ENCODE peak calls at places on chromosomes 5 and 9, in nine cellular contexts. One of them, this sample, is unnamed.

GRCh38 chr9:93895535-93895934 is 59.6 kb downstream of the BARX1 start:
- DNase-seq in AG09309: no peak
- DNase-seq in activated CD4-positive, alpha-beta T cell treated with anti-CD3 and anti-CD28 coated beads for 1 hour: no peak
- DNase-seq in anterior cingulate cortex: no peak
- DNase-seq in T-helper 1 cell: no peak
- DNase-seq in ovary: no peak
- DNase-seq in NCI-H1092: no peak
- DNase-seq in stimulated activated CD4-positive, alpha-beta T cell treated with anti-CD3 and anti-CD28 coated beads, Interleukin-12 subunit alpha, Interleukin-12 subunit beta, amount 100 ng/mL, for 48 hours: no peak
- DNase-seq in heart left ventricle: no peak
- DNase-seq in this sample: peak

GRCh38 chr5:124124711-124125229 is 612.8 kb downstream of the CSNK1G3 start:
- DNase-seq in activated CD4-positive, alpha-beta T cell treated with anti-CD3 and anti-CD28 coated beads for 1 hour: no peak
- DNase-seq in stimulated activated CD4-positive, alpha-beta T cell treated with anti-CD3 and anti-CD28 coated beads, Interleukin-12 subunit alpha, Interleukin-12 subunit beta, amount 100 ng/mL, for 48 hours: no peak
- DNase-seq in NCI-H1092: no peak
- DNase-seq in T-helper 1 cell: no peak
- DNase-seq in ovary: no peak
- DNase-seq in heart left ventricle: no peak
- DNase-seq in anterior cingulate cortex: no peak
- DNase-seq in AG09309: no peak
- DNase-seq in this sample: no peak

GRCh38 chr5:82160948-82161347 is 117.2 kb downstream of the RPS23 start:
- DNase-seq in anterior cingulate cortex: no peak
- DNase-seq in NCI-H1092: no peak
- DNase-seq in heart left ventricle: no peak
- DNase-seq in AG09309: peak
- DNase-seq in T-helper 1 cell: no peak
- DNase-seq in activated CD4-positive, alpha-beta T cell treated with anti-CD3 and anti-CD28 coated beads for 1 hour: no peak
- DNase-seq in ovary: no peak
- DNase-seq in stimulated activated CD4-positive, alpha-beta T cell treated with anti-CD3 and anti-CD28 coated beads, Interleukin-12 subunit alpha, Interleukin-12 subunit beta, amount 100 ng/mL, for 48 hours: no peak
- DNase-seq in this sample: no peak

GRCh38 chr9:6134661-6135177 is 80.9 kb upstream of the IL33 start:
- DNase-seq in anterior cingulate cortex: no peak
- DNase-seq in activated CD4-positive, alpha-beta T cell treated with anti-CD3 and anti-CD28 coated beads for 1 hour: no peak
- DNase-seq in T-helper 1 cell: no peak
- DNase-seq in ovary: no peak
- DNase-seq in NCI-H1092: no peak
- DNase-seq in heart left ventricle: no peak
- DNase-seq in stimulated activated CD4-positive, alpha-beta T cell treated with anti-CD3 and anti-CD28 coated beads, Interleukin-12 subunit alpha, Interleukin-12 subunit beta, amount 100 ng/mL, for 48 hours: no peak
- DNase-seq in AG09309: no peak
- DNase-seq in this sample: no peak

GRCh38 chr5:15248731-15249130 is 251.2 kb upstream of the FBXL7 start:
- DNase-seq in ovary: no peak
- DNase-seq in NCI-H1092: no peak
- DNase-seq in stimulated activated CD4-positive, alpha-beta T cell treated with anti-CD3 and anti-CD28 coated beads, Interleukin-12 subunit alpha, Interleukin-12 subunit beta, amount 100 ng/mL, for 48 hours: no peak
- DNase-seq in heart left ventricle: no peak
- DNase-seq in anterior cingulate cortex: no peak
- DNase-seq in activated CD4-positive, alpha-beta T cell treated with anti-CD3 and anti-CD28 coated beads for 1 hour: no peak
- DNase-seq in T-helper 1 cell: no peak
- DNase-seq in AG09309: no peak
- DNase-seq in this sample: no peak

GRCh38 chr9:93110400-93110855 is 14.4 kb downstream of the CARD19 start:
- DNase-seq in anterior cingulate cortex: no peak
- DNase-seq in activated CD4-positive, alpha-beta T cell treated with anti-CD3 and anti-CD28 coated beads for 1 hour: no peak
- DNase-seq in stimulated activated CD4-positive, alpha-beta T cell treated with anti-CD3 and anti-CD28 coated beads, Interleukin-12 subunit alpha, Interleukin-12 subunit beta, amount 100 ng/mL, for 48 hours: no peak
- DNase-seq in AG09309: no peak
- DNase-seq in NCI-H1092: no peak
- DNase-seq in T-helper 1 cell: no peak
- DNase-seq in ovary: peak
- DNase-seq in heart left ventricle: no peak
- DNase-seq in this sample: no peak

GRCh38 chr5:156359452-156359851 is 32.5 kb downstream of the SGCD start:
- DNase-seq in activated CD4-positive, alpha-beta T cell treated with anti-CD3 and anti-CD28 coated beads for 1 hour: no peak
- DNase-seq in NCI-H1092: no peak
- DNase-seq in ovary: no peak
- DNase-seq in heart left ventricle: no peak
- DNase-seq in T-helper 1 cell: no peak
- DNase-seq in AG09309: peak
- DNase-seq in anterior cingulate cortex: no peak
- DNase-seq in stimulated activated CD4-positive, alpha-beta T cell treated with anti-CD3 and anti-CD28 coated beads, Interleukin-12 subunit alpha, Interleukin-12 subunit beta, amount 100 ng/mL, for 48 hours: no peak
- DNase-seq in this sample: no peak

GRCh38 chr5:73266925-73267775 is 94.2 kb downstream of the TMEM174 start:
- DNase-seq in activated CD4-positive, alpha-beta T cell treated with anti-CD3 and anti-CD28 coated beads for 1 hour: no peak
- DNase-seq in NCI-H1092: no peak
- DNase-seq in stimulated activated CD4-positive, alpha-beta T cell treated with anti-CD3 and anti-CD28 coated beads, Interleukin-12 subunit alpha, Interleukin-12 subunit beta, amount 100 ng/mL, for 48 hours: no peak
- DNase-seq in T-helper 1 cell: no peak
- DNase-seq in heart left ventricle: no peak
- DNase-seq in AG09309: no peak
- DNase-seq in ovary: no peak
- DNase-seq in anterior cingulate cortex: no peak
- DNase-seq in this sample: no peak

GRCh38 chr5:132301341-132302274 is 7.4 kb downstream of the SLC22A4 start:
- DNase-seq in stimulated activated CD4-positive, alpha-beta T cell treated with anti-CD3 and anti-CD28 coated beads, Interleukin-12 subunit alpha, Interleukin-12 subunit beta, amount 100 ng/mL, for 48 hours: no peak
- DNase-seq in T-helper 1 cell: no peak
- DNase-seq in NCI-H1092: no peak
- DNase-seq in anterior cingulate cortex: no peak
- DNase-seq in heart left ventricle: no peak
- DNase-seq in ovary: no peak
- DNase-seq in activated CD4-positive, alpha-beta T cell treated with anti-CD3 and anti-CD28 coated beads for 1 hour: no peak
- DNase-seq in AG09309: no peak
- DNase-seq in this sample: no peak

GRCh38 chr9:134196911-134197310 is 32.5 kb upstream of the RNU6ATAC start:
- DNase-seq in heart left ventricle: no peak
- DNase-seq in anterior cingulate cortex: no peak
- DNase-seq in AG09309: no peak
- DNase-seq in stimulated activated CD4-positive, alpha-beta T cell treated with anti-CD3 and anti-CD28 coated beads, Interleukin-12 subunit alpha, Interleukin-12 subunit beta, amount 100 ng/mL, for 48 hours: no peak
- DNase-seq in ovary: peak
- DNase-seq in T-helper 1 cell: no peak
- DNase-seq in NCI-H1092: no peak
- DNase-seq in activated CD4-positive, alpha-beta T cell treated with anti-CD3 and anti-CD28 coated beads for 1 hour: no peak
- DNase-seq in this sample: peak

GRCh38 chr9:15249042-15249818 is 57.8 kb downstream of the TTC39B start:
- DNase-seq in ovary: no peak
- DNase-seq in NCI-H1092: no peak
- DNase-seq in T-helper 1 cell: no peak
- DNase-seq in AG09309: no peak
- DNase-seq in activated CD4-positive, alpha-beta T cell treated with anti-CD3 and anti-CD28 coated beads for 1 hour: no peak
- DNase-seq in anterior cingulate cortex: no peak
- DNase-seq in stimulated activated CD4-positive, alpha-beta T cell treated with anti-CD3 and anti-CD28 coated beads, Interleukin-12 subunit alpha, Interleukin-12 subunit beta, amount 100 ng/mL, for 48 hours: no peak
- DNase-seq in heart left ventricle: no peak
- DNase-seq in this sample: no peak

GRCh38 chr9:32823101-32823500 is 39.8 kb downstream of the TMEM215 start:
- DNase-seq in heart left ventricle: no peak
- DNase-seq in activated CD4-positive, alpha-beta T cell treated with anti-CD3 and anti-CD28 coated beads for 1 hour: no peak
- DNase-seq in stimulated activated CD4-positive, alpha-beta T cell treated with anti-CD3 and anti-CD28 coated beads, Interleukin-12 subunit alpha, Interleukin-12 subunit beta, amount 100 ng/mL, for 48 hours: no peak
- DNase-seq in NCI-H1092: no peak
- DNase-seq in T-helper 1 cell: no peak
- DNase-seq in AG09309: no peak
- DNase-seq in anterior cingulate cortex: no peak
- DNase-seq in ovary: no peak
- DNase-seq in this sample: no peak

GRCh38 chr9:82183181-82183860 is 194.7 kb downstream of the SPATA31D1 start:
- DNase-seq in activated CD4-positive, alpha-beta T cell treated with anti-CD3 and anti-CD28 coated beads for 1 hour: no peak
- DNase-seq in T-helper 1 cell: no peak
- DNase-seq in ovary: no peak
- DNase-seq in heart left ventricle: no peak
- DNase-seq in anterior cingulate cortex: no peak
- DNase-seq in AG09309: peak
- DNase-seq in stimulated activated CD4-positive, alpha-beta T cell treated with anti-CD3 and anti-CD28 coated beads, Interleukin-12 subunit alpha, Interleukin-12 subunit beta, amount 100 ng/mL, for 48 hours: no peak
- DNase-seq in NCI-H1092: no peak
- DNase-seq in this sample: no peak

GRCh38 chr5:132883261-132883834 is 9.9 kb downstream of the LEAP2 start:
- DNase-seq in ovary: no peak
- DNase-seq in T-helper 1 cell: peak
- DNase-seq in heart left ventricle: peak
- DNase-seq in anterior cingulate cortex: peak
- DNase-seq in stimulated activated CD4-positive, alpha-beta T cell treated with anti-CD3 and anti-CD28 coated beads, Interleukin-12 subunit alpha, Interleukin-12 subunit beta, amount 100 ng/mL, for 48 hours: no peak
- DNase-seq in NCI-H1092: no peak
- DNase-seq in AG09309: peak
- DNase-seq in activated CD4-positive, alpha-beta T cell treated with anti-CD3 and anti-CD28 coated beads for 1 hour: no peak
- DNase-seq in this sample: no peak

GRCh38 chr5:140112685-140113179 is 1.2 kb upstream of the PURA start:
- DNase-seq in ovary: no peak
- DNase-seq in AG09309: no peak
- DNase-seq in anterior cingulate cortex: no peak
- DNase-seq in activated CD4-positive, alpha-beta T cell treated with anti-CD3 and anti-CD28 coated beads for 1 hour: no peak
- DNase-seq in heart left ventricle: peak
- DNase-seq in T-helper 1 cell: no peak
- DNase-seq in NCI-H1092: no peak
- DNase-seq in stimulated activated CD4-positive, alpha-beta T cell treated with anti-CD3 and anti-CD28 coated beads, Interleukin-12 subunit alpha, Interleukin-12 subunit beta, amount 100 ng/mL, for 48 hours: no peak
- DNase-seq in this sample: peak

GRCh38 chr5:83306572-83307241 is 164.8 kb upstream of the VCAN start:
- DNase-seq in stimulated activated CD4-positive, alpha-beta T cell treated with anti-CD3 and anti-CD28 coated beads, Interleukin-12 subunit alpha, Interleukin-12 subunit beta, amount 100 ng/mL, for 48 hours: peak
- DNase-seq in anterior cingulate cortex: no peak
- DNase-seq in ovary: no peak
- DNase-seq in heart left ventricle: peak
- DNase-seq in AG09309: peak
- DNase-seq in NCI-H1092: no peak
- DNase-seq in T-helper 1 cell: no peak
- DNase-seq in activated CD4-positive, alpha-beta T cell treated with anti-CD3 and anti-CD28 coated beads for 1 hour: no peak
- DNase-seq in this sample: peak

GRCh38 chr5:149834246-149834855 is 104.2 kb downstream of the PPARGC1B start:
- DNase-seq in T-helper 1 cell: peak
- DNase-seq in ovary: peak
- DNase-seq in AG09309: peak
- DNase-seq in stimulated activated CD4-positive, alpha-beta T cell treated with anti-CD3 and anti-CD28 coated beads, Interleukin-12 subunit alpha, Interleukin-12 subunit beta, amount 100 ng/mL, for 48 hours: no peak
- DNase-seq in NCI-H1092: peak
- DNase-seq in anterior cingulate cortex: peak
- DNase-seq in activated CD4-positive, alpha-beta T cell treated with anti-CD3 and anti-CD28 coated beads for 1 hour: no peak
- DNase-seq in heart left ventricle: no peak
- DNase-seq in this sample: peak

GRCh38 chr5:2258861-2259260 is 376.1 kb upstream of the IRX4 start:
- DNase-seq in T-helper 1 cell: no peak
- DNase-seq in heart left ventricle: no peak
- DNase-seq in activated CD4-positive, alpha-beta T cell treated with anti-CD3 and anti-CD28 coated beads for 1 hour: no peak
- DNase-seq in NCI-H1092: no peak
- DNase-seq in ovary: no peak
- DNase-seq in AG09309: no peak
- DNase-seq in anterior cingulate cortex: no peak
- DNase-seq in stimulated activated CD4-positive, alpha-beta T cell treated with anti-CD3 and anti-CD28 coated beads, Interleukin-12 subunit alpha, Interleukin-12 subunit beta, amount 100 ng/mL, for 48 hours: no peak
- DNase-seq in this sample: no peak

GRCh38 chr5:7671420-7671819 is 179.5 kb downstream of the CFAP90 start:
- DNase-seq in heart left ventricle: no peak
- DNase-seq in activated CD4-positive, alpha-beta T cell treated with anti-CD3 and anti-CD28 coated beads for 1 hour: no peak
- DNase-seq in AG09309: no peak
- DNase-seq in NCI-H1092: no peak
- DNase-seq in ovary: no peak
- DNase-seq in anterior cingulate cortex: no peak
- DNase-seq in stimulated activated CD4-positive, alpha-beta T cell treated with anti-CD3 and anti-CD28 coated beads, Interleukin-12 subunit alpha, Interleukin-12 subunit beta, amount 100 ng/mL, for 48 hours: no peak
- DNase-seq in T-helper 1 cell: no peak
- DNase-seq in this sample: no peak

GRCh38 chr5:57335092-57335491 is 147.5 kb downstream of the ACTBL2 start:
- DNase-seq in NCI-H1092: no peak
- DNase-seq in ovary: no peak
- DNase-seq in stimulated activated CD4-positive, alpha-beta T cell treated with anti-CD3 and anti-CD28 coated beads, Interleukin-12 subunit alpha, Interleukin-12 subunit beta, amount 100 ng/mL, for 48 hours: no peak
- DNase-seq in heart left ventricle: no peak
- DNase-seq in T-helper 1 cell: no peak
- DNase-seq in activated CD4-positive, alpha-beta T cell treated with anti-CD3 and anti-CD28 coated beads for 1 hour: no peak
- DNase-seq in anterior cingulate cortex: no peak
- DNase-seq in AG09309: no peak
- DNase-seq in this sample: no peak

GRCh38 chr9:137435980-137436760 is 5.0 kb downstream of the ENTPD8 start:
- DNase-seq in AG09309: peak
- DNase-seq in heart left ventricle: no peak
- DNase-seq in ovary: peak
- DNase-seq in NCI-H1092: no peak
- DNase-seq in anterior cingulate cortex: no peak
- DNase-seq in stimulated activated CD4-positive, alpha-beta T cell treated with anti-CD3 and anti-CD28 coated beads, Interleukin-12 subunit alpha, Interleukin-12 subunit beta, amount 100 ng/mL, for 48 hours: no peak
- DNase-seq in T-helper 1 cell: no peak
- DNase-seq in activated CD4-positive, alpha-beta T cell treated with anti-CD3 and anti-CD28 coated beads for 1 hour: no peak
- DNase-seq in this sample: peak

GRCh38 chr9:68983008-68983411 is 30.9 kb downstream of the PRKACG start:
- DNase-seq in activated CD4-positive, alpha-beta T cell treated with anti-CD3 and anti-CD28 coated beads for 1 hour: no peak
- DNase-seq in ovary: no peak
- DNase-seq in heart left ventricle: no peak
- DNase-seq in stimulated activated CD4-positive, alpha-beta T cell treated with anti-CD3 and anti-CD28 coated beads, Interleukin-12 subunit alpha, Interleukin-12 subunit beta, amount 100 ng/mL, for 48 hours: no peak
- DNase-seq in AG09309: no peak
- DNase-seq in NCI-H1092: no peak
- DNase-seq in T-helper 1 cell: no peak
- DNase-seq in anterior cingulate cortex: no peak
- DNase-seq in this sample: no peak

GRCh38 chr5:35979694-35980093 is 11.5 kb downstream of the UGT3A1 start:
- DNase-seq in AG09309: no peak
- DNase-seq in anterior cingulate cortex: no peak
- DNase-seq in heart left ventricle: no peak
- DNase-seq in activated CD4-positive, alpha-beta T cell treated with anti-CD3 and anti-CD28 coated beads for 1 hour: no peak
- DNase-seq in ovary: no peak
- DNase-seq in T-helper 1 cell: no peak
- DNase-seq in NCI-H1092: no peak
- DNase-seq in stimulated activated CD4-positive, alpha-beta T cell treated with anti-CD3 and anti-CD28 coated beads, Interleukin-12 subunit alpha, Interleukin-12 subunit beta, amount 100 ng/mL, for 48 hours: no peak
- DNase-seq in this sample: no peak

GRCh38 chr5:119397518-119398380 is 41.9 kb downstream of the TNFAIP8 start:
- DNase-seq in AG09309: peak
- DNase-seq in activated CD4-positive, alpha-beta T cell treated with anti-CD3 and anti-CD28 coated beads for 1 hour: no peak
- DNase-seq in stimulated activated CD4-positive, alpha-beta T cell treated with anti-CD3 and anti-CD28 coated beads, Interleukin-12 subunit alpha, Interleukin-12 subunit beta, amount 100 ng/mL, for 48 hours: no peak
- DNase-seq in T-helper 1 cell: no peak
- DNase-seq in ovary: no peak
- DNase-seq in heart left ventricle: no peak
- DNase-seq in anterior cingulate cortex: no peak
- DNase-seq in NCI-H1092: no peak
- DNase-seq in this sample: no peak

This sample was measured in pancreas.